ENCODE peak calls at places on chromosomes 2 and 18, in four cellular contexts. One of them, this sample, is unnamed.

GRCh38 chr2:61017556-61018318 is at the start of the genes PEX13 and PUS10:
- DNase-seq in K562: peak
- DNase-seq in HepG2: peak
- DNase-seq in A549: peak
- DNase-seq in this sample: peak

GRCh38 chr18:22668496-22668895 is 250.8 kb upstream of the CTAGE1 start:
- DNase-seq in A549: no peak
- DNase-seq in HepG2: no peak
- DNase-seq in K562: peak
- DNase-seq in this sample: no peak

GRCh38 chr2:57890993-57891688 is 155.5 kb upstream of the VRK2 start:
- DNase-seq in HepG2: no peak
- DNase-seq in A549: no peak
- DNase-seq in K562: no peak
- DNase-seq in this sample: no peak

GRCh38 chr2:74843371-74844298 is 9.7 kb downstream of the HK2 start:
- DNase-seq in A549: no peak
- DNase-seq in HepG2: peak
- DNase-seq in K562: no peak
- DNase-seq in this sample: no peak

GRCh38 chr18:80109676-80110078 is 615 bp downstream of the ADNP2 start:
- DNase-seq in A549: peak
- DNase-seq in HepG2: no peak
- DNase-seq in K562: no peak
- DNase-seq in this sample: no peak

GRCh38 chr2:129766594-129766993 is 212.9 kb upstream of the RAB6C start:
- DNase-seq in HepG2: no peak
- DNase-seq in K562: no peak
- DNase-seq in A549: no peak
- DNase-seq in this sample: no peak

GRCh38 chr18:37414816-37415215 is 150.8 kb downstream of the CELF4 start:
- DNase-seq in A549: no peak
- DNase-seq in HepG2: no peak
- DNase-seq in K562: no peak
- DNase-seq in this sample: no peak

GRCh38 chr2:20597868-20598183 is 53.1 kb downstream of the HS1BP3 start:
- DNase-seq in A549: no peak
- DNase-seq in K562: no peak
- DNase-seq in HepG2: no peak
- DNase-seq in this sample: no peak

GRCh38 chr18:48136051-48136543 is 205.6 kb upstream of the SMAD2 start:
- DNase-seq in HepG2: no peak
- DNase-seq in A549: no peak
- DNase-seq in K562: no peak
- DNase-seq in this sample: no peak

DNA sequence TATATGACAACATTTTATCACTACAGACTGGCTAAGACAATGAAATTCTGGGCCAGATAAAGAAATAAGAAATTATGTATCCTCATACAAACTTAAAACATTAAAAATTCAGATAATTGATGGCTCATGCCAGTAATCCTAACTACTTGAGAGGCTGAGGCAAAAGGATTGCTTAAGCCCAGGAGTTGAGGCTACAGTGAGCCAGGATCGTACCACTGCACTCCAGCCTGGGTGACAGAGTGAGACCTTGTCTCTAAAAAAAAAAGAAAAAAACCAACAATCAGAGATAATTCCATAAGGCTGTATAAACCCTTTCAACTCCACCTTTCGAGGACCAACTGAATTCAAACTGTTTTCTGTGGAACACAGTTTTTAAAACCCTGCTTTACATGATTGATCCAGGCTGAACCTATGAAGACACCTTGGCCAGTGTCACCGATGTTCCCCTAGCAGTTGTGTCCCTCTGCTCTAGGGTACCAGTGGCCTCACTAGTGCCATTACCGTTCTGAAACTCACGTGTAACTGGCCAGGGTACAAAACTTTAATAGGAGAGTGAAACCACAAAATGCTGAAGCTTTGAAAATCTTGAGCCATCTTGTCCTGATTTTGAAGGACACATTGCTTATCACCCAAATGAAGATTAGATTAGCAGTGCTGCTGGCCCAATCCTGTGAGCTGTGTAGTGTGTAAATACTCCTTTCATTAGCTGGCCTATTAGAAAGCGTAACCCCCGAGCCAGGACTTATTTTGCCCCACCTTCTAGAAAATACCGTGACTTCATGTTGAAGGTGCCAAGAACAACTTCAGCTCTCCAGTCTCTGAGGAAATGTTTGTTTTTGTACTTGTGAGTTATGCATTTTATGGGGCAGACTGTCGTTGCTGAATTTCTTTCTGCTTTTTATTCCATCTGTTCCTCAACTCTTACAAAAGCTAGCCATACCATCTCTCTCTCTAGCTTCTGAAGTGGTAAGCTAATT is 148.0 kb upstream of the MAP3K20 start:
- DNase-seq in K562: no peak
- DNase-seq in A549: no peak
- DNase-seq in HepG2: no peak
- DNase-seq in this sample: no peak
- TF ChIP-seq RNF2 in K562: no peak
- TF ChIP-seq RNF2 in A549: no peak
- TF ChIP-seq RNF2 in HepG2: no peak
- TF ChIP-seq RNF2 in this sample: no peak

GRCh38 chr2:160679686-160680085 is 186.1 kb upstream of the RBMS1 start:
- DNase-seq in A549: no peak
- DNase-seq in HepG2: no peak
- DNase-seq in K562: no peak
- DNase-seq in this sample: no peak
- TF ChIP-seq RNF2 in A549: no peak
- TF ChIP-seq RNF2 in HepG2: no peak
- TF ChIP-seq RNF2 in K562: no peak
- TF ChIP-seq RNF2 in this sample: no peak

GRCh38 chr2:122643725-122644329 is 888.4 kb downstream of the TSN start:
- DNase-seq in HepG2: no peak
- DNase-seq in K562: no peak
- DNase-seq in A549: peak
- DNase-seq in this sample: no peak
- TF ChIP-seq RNF2 in HepG2: no peak
- TF ChIP-seq RNF2 in K562: no peak
- TF ChIP-seq RNF2 in A549: no peak
- TF ChIP-seq RNF2 in this sample: no peak

DNA sequence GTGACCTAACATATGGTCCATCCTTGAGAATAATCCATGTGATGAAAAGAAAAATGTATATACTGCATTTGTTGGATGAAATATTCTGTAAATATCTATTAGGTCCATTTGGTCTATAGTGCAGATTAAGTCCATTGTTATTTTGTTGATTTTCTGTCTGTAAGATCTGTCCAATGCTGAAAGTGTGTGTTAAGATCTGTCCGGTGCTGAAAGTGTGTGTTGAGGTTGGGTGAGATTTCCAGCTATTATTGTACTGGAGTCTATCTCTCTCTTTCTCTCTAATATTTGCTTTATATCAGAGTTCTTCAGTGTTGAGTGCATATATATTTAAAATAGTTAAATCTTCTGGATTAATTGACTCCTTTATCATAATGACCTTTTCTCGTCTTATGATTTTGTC is 828.8 kb upstream of the CRIM1 start:
- DNase-seq in HepG2: no peak
- DNase-seq in A549: no peak
- DNase-seq in K562: no peak
- DNase-seq in this sample: no peak
- TF ChIP-seq RNF2 in HepG2: no peak
- TF ChIP-seq RNF2 in A549: no peak
- TF ChIP-seq RNF2 in K562: no peak
- TF ChIP-seq RNF2 in this sample: no peak

DNA sequence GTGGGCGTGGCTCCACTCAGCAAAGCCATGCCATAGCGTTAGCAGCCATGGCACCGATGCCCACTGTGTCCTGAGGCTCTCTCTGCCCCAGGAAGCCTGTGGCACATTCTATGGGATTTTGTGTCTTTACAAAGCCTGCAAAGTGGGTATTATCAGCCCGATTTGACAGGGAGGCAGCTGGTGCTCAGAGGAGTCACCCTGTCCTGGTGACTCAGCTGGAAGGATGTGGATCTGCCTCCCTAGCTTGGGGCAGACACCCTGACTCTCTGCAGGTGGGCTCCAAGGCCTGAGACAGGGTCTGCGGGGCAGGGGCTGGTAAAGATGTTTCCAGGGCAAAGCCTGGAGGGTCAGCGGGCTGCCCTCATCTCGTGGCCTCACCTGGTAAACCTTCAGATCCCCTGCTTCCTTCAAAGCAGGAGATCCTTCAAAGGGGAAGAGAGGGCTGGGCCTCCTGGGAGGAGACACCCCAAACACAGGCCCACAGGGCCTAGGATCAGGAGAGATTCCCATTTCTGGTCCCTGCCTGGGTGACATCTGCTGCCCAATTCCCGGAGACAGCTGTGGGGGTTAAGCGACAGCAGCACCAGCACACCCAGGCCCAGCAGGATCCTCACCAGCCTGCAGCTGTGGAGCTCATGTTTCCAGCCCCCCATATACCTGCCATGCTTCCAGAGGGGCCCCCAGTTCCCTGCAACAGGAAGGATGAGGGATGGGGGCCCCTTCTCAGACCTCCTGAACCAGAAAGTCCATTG is 3.0 kb upstream of the ASB1 start:
- DNase-seq in HepG2: no peak
- DNase-seq in A549: no peak
- DNase-seq in K562: no peak
- DNase-seq in this sample: no peak
- TF ChIP-seq RNF2 in HepG2: no peak
- TF ChIP-seq RNF2 in A549: no peak
- TF ChIP-seq RNF2 in K562: no peak
- TF ChIP-seq RNF2 in this sample: no peak

This sample was measured in H1.